ENCODE peak calls at places on chromosomes 12 and 14, in four cellular contexts. One of them, this sample, is unnamed.

GRCh38 chr14:60648169-60648933 is 926 bp downstream of the SIX1 start:
- DNase-seq in GM10248: no peak
- DNase-seq in GM04503: no peak
- DNase-seq in type B pancreatic cell: peak; percentile 73
- DNase-seq in this sample: no peak

GRCh38 chr14:27995688-27996087 is 770.9 kb upstream of the FOXG1 start:
- DNase-seq in type B pancreatic cell: no peak
- DNase-seq in GM04503: no peak
- DNase-seq in GM10248: no peak
- DNase-seq in this sample: no peak

GRCh38 chr12:132597333-132598283 is 12.8 kb downstream of the LRCOL1 start:
- DNase-seq in GM10248: no peak
- DNase-seq in GM04503: no peak
- DNase-seq in type B pancreatic cell: no peak
- DNase-seq in this sample: peak; percentile 34

GRCh38 chr14:105187935-105188524 is 6.9 kb upstream of the NUDT14 start:
- DNase-seq in GM04503: no peak
- DNase-seq in type B pancreatic cell: no peak
- DNase-seq in GM10248: no peak
- DNase-seq in this sample: no peak

GRCh38 chr14:100402631-100403030 is 79.5 kb downstream of the SLC25A47 start:
- DNase-seq in GM04503: no peak
- DNase-seq in type B pancreatic cell: no peak
- DNase-seq in GM10248: no peak
- DNase-seq in this sample: no peak

GRCh38 chr12:125533434-125534029 is 468.3 kb downstream of the AACS start:
- DNase-seq in GM10248: peak; percentile 65
- DNase-seq in type B pancreatic cell: peak; percentile 80
- DNase-seq in GM04503: no peak
- DNase-seq in this sample: peak; percentile 44

GRCh38 chr12:110345963-110346362 is 57.5 kb downstream of the ANAPC7 start:
- DNase-seq in GM10248: no peak
- DNase-seq in type B pancreatic cell: no peak
- DNase-seq in GM04503: no peak
- DNase-seq in this sample: no peak

GRCh38 chr14:55092326-55092725 is 36.7 kb upstream of the LGALS3 start:
- DNase-seq in GM04503: no peak
- DNase-seq in type B pancreatic cell: no peak
- DNase-seq in GM10248: no peak
- DNase-seq in this sample: no peak

GRCh38 chr14:54189358-54190354 is 207.2 kb upstream of the CDKN3 start:
- DNase-seq in GM04503: peak; percentile 55
- DNase-seq in GM10248: no peak
- DNase-seq in type B pancreatic cell: no peak
- DNase-seq in this sample: no peak

GRCh38 chr12:48002773-48003218 is 1.5 kb downstream of the COL2A1 start:
- DNase-seq in type B pancreatic cell: no peak
- DNase-seq in GM04503: no peak
- DNase-seq in GM10248: no peak
- DNase-seq in this sample: no peak

GRCh38 chr12:49980501-49981158 is 7.9 kb downstream of the AQP6 start:
- DNase-seq in GM10248: no peak
- DNase-seq in GM04503: no peak
- DNase-seq in type B pancreatic cell: no peak
- DNase-seq in this sample: no peak

GRCh38 chr12:102120886-102121285 is 903 bp downstream of the PARPBP start:
- DNase-seq in GM10248: peak; percentile 16
- DNase-seq in GM04503: no peak
- DNase-seq in type B pancreatic cell: no peak
- DNase-seq in this sample: peak; percentile 20

This sample was measured in cerebellar cortex.